ENCODE peak calls at places on chromosome 7, in four cellular contexts. K is WTC11, P is GM12878, U is HepG2. Y is an unnamed sample.

GRCh38 chr7:20197125-20197524 is 20.1 kb downstream of the MACC1 start:
- DNase-seq in K (no peak), P (no peak), U (no peak), Y (no peak)

GRCh38 chr7:135262623-135263320 is 29.1 kb downstream of the STRA8 start:
- DNase-seq in K (no peak), P (no peak), U (no peak), Y (no peak)

GRCh38 chr7:15086882-15087281 is 184.3 kb upstream of the DGKB start:
- DNase-seq in K (no peak), P (no peak), U (no peak), Y (no peak)

GRCh38 chr7:85529197-85529596 is 342.3 kb upstream of the SEMA3D start:
- DNase-seq in K (no peak), P (no peak), U (no peak), Y (no peak)

GRCh38 chr7:134943785-134944400 is 42.4 kb upstream of the AGBL3 start:
- DNase-seq in K (no peak), P (no peak), U (peak; percentile 57), Y (no peak)

GRCh38 chr7:108026647-108027046 is 23.7 kb upstream of the LAMB1 start:
- DNase-seq in K (no peak), P (no peak), U (no peak), Y (no peak)

GRCh38 chr7:3431306-3431705 is 130.3 kb downstream of the SDK1 start:
- DNase-seq in K (no peak), P (no peak), U (no peak), Y (no peak)

GRCh38 chr7:128113839-128114238 is 82.6 kb upstream of the LRRC4 start:
- DNase-seq in K (no peak), P (no peak), U (no peak), Y (no peak)

GRCh38 chr7:92051655-92052054 is 82.6 kb downstream of the CYP51A1 start:
- DNase-seq in K (no peak), P (no peak), U (no peak), Y (no peak)

GRCh38 chr7:659996-660395 is 66.5 kb upstream of the DNAAF5 start:
- DNase-seq in K (no peak), P (no peak), U (no peak), Y (no peak)

GRCh38 chr7:112112822-112113255 is 93.4 kb downstream of the DOCK4 start:
- DNase-seq in K (no peak), P (no peak), U (no peak), Y (no peak)

GRCh38 chr7:83130623-83131545 is 31.8 kb downstream of the PCLO start:
- DNase-seq in K (no peak), P (no peak), U (no peak), Y (no peak)

GRCh38 chr7:102167254-102167653 is 119.4 kb upstream of the SH2B2 start:
- DNase-seq in K (no peak), P (no peak), U (no peak), Y (no peak)

GRCh38 chr7:1950623-1951523 is 280.8 kb downstream of the ELFN1 start:
- DNase-seq in K (no peak), P (no peak), U (no peak), Y (peak; percentile 65)

GRCh38 chr7:6257602-6258001 is 14.8 kb downstream of the CYTH3 start:
- DNase-seq in K (no peak), P (no peak), U (no peak), Y (no peak)

GRCh38 chr7:159030490-159031134 is 114.1 kb downstream of the VIPR2 start:
- DNase-seq in K (peak; percentile 88), P (no peak), U (peak; percentile 46), Y (peak; percentile 90)

GRCh38 chr7:123751816-123752215 is 3.0 kb upstream of the WASL start:
- DNase-seq in K (no peak), P (no peak), U (no peak), Y (no peak)

GRCh38 chr7:1055084-1055450 is 10.7 kb downstream of the GPR146 start:
- DNase-seq in K (no peak), P (no peak), U (no peak), Y (peak; percentile 91)

GRCh38 chr7:148209643-148210042 is 380.9 kb upstream of the C7orf33 start:
- DNase-seq in K (no peak), P (no peak), U (no peak), Y (no peak)

GRCh38 chr7:95472521-95473160 is 13.1 kb upstream of the ASB4 start:
- DNase-seq in K (no peak), P (no peak), U (no peak), Y (no peak)

GRCh38 chr7:27442446-27442845 is 199.8 kb downstream of the EVX1 start:
- DNase-seq in K (no peak), P (no peak), U (no peak), Y (no peak)

GRCh38 chr7:106858618-106859532 is 6.2 kb upstream of the PIK3CG start:
- DNase-seq in K (no peak), P (no peak), U (no peak), Y (peak; percentile 99)

GRCh38 chr7:32761451-32762320 is 129.9 kb downstream of the KBTBD2 start:
- DNase-seq in K (peak; percentile 36), P (no peak), U (no peak), Y (no peak)

GRCh38 chr7:30428586-30429530 is 49.7 kb downstream of the NOD1 start:
- DNase-seq in K (no peak), P (no peak), U (no peak), Y (no peak)

GRCh38 chr7:89607797-89608196 is 546.5 kb upstream of the STEAP1 start:
- DNase-seq in K (no peak), P (no peak), U (no peak), Y (no peak)

GRCh38 chr7:155869784-155870076 is 57.5 kb upstream of the SHH start:
- DNase-seq in K (no peak), P (no peak), U (no peak), Y (no peak)

GRCh38 chr7:26061340-26062239 is 90.4 kb upstream of the NFE2L3 start:
- DNase-seq in K (peak; percentile 88), P (peak; percentile 37), U (peak; percentile 62), Y (peak; percentile 72)

GRCh38 chr7:158957507-158957900 is 101.1 kb downstream of the DYNC2I1 start:
- DNase-seq in K (no peak), P (no peak), U (no peak), Y (peak; percentile 50)

GRCh38 chr7:18861514-18861913 is 255.9 kb downstream of the TWIST1 start:
- DNase-seq in K (no peak), P (peak; percentile 11), U (no peak), Y (no peak)

GRCh38 chr7:127377425-127377824 is 15.1 kb downstream of the ZNF800 start:
- DNase-seq in K (no peak), P (no peak), U (no peak), Y (no peak)

GRCh38 chr7:149873968-149874643 is at the start of gene ATP6V0E2:
- DNase-seq in K (no peak), P (no peak), U (no peak), Y (no peak)

GRCh38 chr7:149773446-149774236 is at the start of gene ZNF467:
- DNase-seq in K (no peak), P (no peak), U (no peak), Y (peak; percentile 75)

GRCh38 chr7:158868754-158869410 is 12.5 kb downstream of the DYNC2I1 start:
- DNase-seq in K (no peak), P (no peak), U (no peak), Y (no peak)

DNA sequence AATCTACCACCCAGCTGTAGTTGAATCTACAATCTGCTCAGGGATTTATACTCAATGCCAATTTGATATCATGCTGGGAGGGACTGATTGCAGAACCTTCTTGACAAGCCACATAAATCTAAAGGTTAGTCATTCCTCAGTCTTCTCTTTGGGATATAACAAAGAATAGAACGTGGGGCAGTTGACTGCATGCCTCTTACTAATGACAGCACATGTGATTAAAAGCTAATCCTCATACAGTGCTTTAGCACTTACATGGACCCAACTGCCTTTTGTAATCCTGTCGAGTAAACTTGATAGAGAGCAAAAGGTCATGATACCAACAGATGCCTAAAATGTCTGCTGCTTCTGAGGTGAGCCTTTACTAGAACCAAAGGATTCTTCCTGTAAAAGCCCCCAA is 12.3 kb downstream of the KLHL7 start:
- DNase-seq in K (no peak), P (no peak), U (no peak), Y (no peak)
- TF ChIP-seq CBFB in K (no peak), P (no peak), U (no peak), Y (no peak)

GRCh38 chr7:77246031-77246430 is 46.4 kb upstream of the FGL2 start:
- DNase-seq in K (no peak), P (no peak), U (peak; percentile 19), Y (no peak)
- TF ChIP-seq CBFB in K (no peak), P (no peak), U (no peak), Y (no peak)

DNA sequence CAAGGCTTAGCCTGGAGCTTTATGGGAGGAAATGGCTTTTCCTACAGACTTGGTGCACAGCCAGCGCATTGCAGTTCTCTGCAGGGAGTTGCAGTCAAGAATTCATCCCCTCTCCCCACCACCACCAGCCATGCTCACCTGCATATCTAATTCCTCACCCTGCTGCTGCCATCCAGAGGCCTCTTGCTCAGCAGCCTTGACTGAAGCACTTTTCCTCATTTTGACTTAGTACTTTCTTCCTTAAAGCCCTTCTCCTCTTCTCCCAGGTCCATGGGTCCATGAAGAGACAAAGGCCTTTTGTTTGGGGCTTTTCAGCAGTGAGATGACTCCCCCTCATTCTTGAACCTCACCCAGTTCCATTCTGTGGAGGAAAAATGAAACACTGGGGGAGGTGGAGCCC is 39.7 kb upstream of the GPR141 start:
- DNase-seq in K (peak; percentile 66), P (no peak), U (no peak), Y (no peak)
- TF ChIP-seq CBFB in K (no peak), P (no peak), U (no peak), Y (no peak)

GRCh38 chr7:13602036-13602435 is 387.4 kb downstream of the ETV1 start:
- DNase-seq in K (no peak), P (no peak), U (no peak), Y (no peak)

GRCh38 chr7:13604178-13604577 is 385.3 kb downstream of the ETV1 start:
- DNase-seq in K (no peak), P (no peak), U (no peak), Y (no peak)

GRCh38 chr7:13603661-13604060 is 385.8 kb downstream of the ETV1 start:
- DNase-seq in K (no peak), P (no peak), U (no peak), Y (no peak)
- TF ChIP-seq CBFB in K (no peak), P (no peak), U (no peak), Y (no peak)

GRCh38 chr7:114508096-114508495 is 93.5 kb downstream of the FOXP2 start:
- DNase-seq in K (no peak), P (no peak), U (no peak), Y (no peak)
- TF ChIP-seq CBFB in K (no peak), P (no peak), U (no peak), Y (no peak)

GRCh38 chr7:99562832-99563231 is 4.4 kb downstream of the ZNF655 start:
- DNase-seq in K (no peak), P (no peak), U (peak; percentile 67), Y (peak; percentile 80)
- TF ChIP-seq CBFB in K (no peak), P (no peak), U (no peak), Y (no peak)

DNA sequence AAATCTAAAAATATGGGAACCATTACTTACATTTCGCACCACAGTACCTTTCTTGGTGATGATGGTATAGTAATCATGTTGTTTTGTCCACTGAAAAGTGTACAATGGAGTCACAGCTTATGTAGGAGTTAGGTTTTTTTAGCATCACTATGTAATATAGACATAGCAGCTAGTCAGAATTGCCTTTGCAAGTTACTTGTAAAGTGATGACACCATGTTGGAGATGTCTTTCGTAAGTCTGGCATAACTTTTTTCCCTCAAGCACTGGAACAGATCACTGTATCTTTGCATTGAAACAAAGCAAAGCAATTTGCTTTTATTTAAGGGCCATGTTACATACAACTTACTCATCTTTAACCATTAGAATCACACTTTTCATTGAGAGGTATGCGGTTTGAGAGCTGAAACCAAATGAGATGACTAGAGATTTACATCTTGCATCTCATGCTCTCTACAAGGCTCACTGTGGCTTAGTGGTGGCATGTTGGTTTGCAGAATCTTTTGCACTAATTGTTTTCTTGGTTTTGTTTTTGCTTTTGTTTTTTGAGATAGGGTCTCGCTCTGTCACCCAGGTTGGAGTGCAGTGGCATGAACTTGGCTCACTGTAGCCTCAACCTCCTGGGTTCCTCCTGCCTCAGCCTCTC is 18.3 kb downstream of the UBN2 start:
- DNase-seq in K (no peak), P (no peak), U (no peak), Y (no peak)
- TF ChIP-seq CBFB in K (no peak), P (no peak), U (no peak), Y (no peak)